ENCODE peak calls at places on chromosomes 2 and 18, in five cellular contexts. D, I, P, E and J are unnamed samples.

GRCh38 chr2:217788669-217789002 is 214.2 kb downstream of the TNS1 start:
- DNase-seq in D (no peak), I (no peak), P (no peak), E (no peak), J (no peak)

GRCh38 chr18:54162431-54162830 is 62.0 kb downstream of the MBD2 start:
- DNase-seq in D (no peak), I (no peak), P (peak), E (no peak), J (no peak)

GRCh38 chr2:219944861-219945260 is 317.4 kb downstream of the SLC4A3 start:
- DNase-seq in D (no peak), I (no peak), P (no peak), E (no peak), J (no peak)

GRCh38 chr18:78664048-78664447 is 315.6 kb upstream of the SALL3 start:
- DNase-seq in D (no peak), I (no peak), P (no peak), E (no peak), J (no peak)

GRCh38 chr2:240620149-240620731 is 5.0 kb upstream of the GPR35 start:
- DNase-seq in D (no peak), I (no peak), P (no peak), E (no peak), J (peak)

GRCh38 chr2:71544919-71545571 is 91.7 kb downstream of the DYSF start:
- DNase-seq in D (no peak), I (no peak), P (no peak), E (no peak), J (no peak)

GRCh38 chr2:201127570-201127969 is 11.6 kb downstream of the CFLAR start:
- DNase-seq in D (peak), I (no peak), P (no peak), E (peak), J (no peak)

GRCh38 chr2:58428286-58428552 is 187.1 kb upstream of the FANCL start:
- DNase-seq in D (no peak), I (no peak), P (peak), E (no peak), J (no peak)

GRCh38 chr18:13568443-13569392 is 157.6 kb downstream of the FAM210A start:
- DNase-seq in D (peak), I (peak), P (no peak), E (no peak), J (no peak)

GRCh38 chr2:226638576-226638975 is 161.0 kb downstream of the IRS1 start:
- DNase-seq in D (no peak), I (no peak), P (no peak), E (no peak), J (no peak)

GRCh38 chr2:142033393-142033792 is 97.4 kb downstream of the LRP1B start:
- DNase-seq in D (no peak), I (no peak), P (no peak), E (no peak), J (no peak)

GRCh38 chr2:235722869-235723268 is 229.0 kb downstream of the AGAP1 start:
- DNase-seq in D (no peak), I (no peak), P (no peak), E (no peak), J (no peak)

GRCh38 chr2:203040966-203041521 is 26.4 kb downstream of the NBEAL1 start:
- DNase-seq in D (no peak), I (no peak), P (no peak), E (no peak), J (no peak)

GRCh38 chr2:223297788-223298187 is 245.8 kb downstream of the KCNE4 start:
- DNase-seq in D (no peak), I (no peak), P (no peak), E (peak), J (no peak)

GRCh38 chr2:241129086-241129871 is 20.0 kb downstream of the PASK start:
- DNase-seq in D (no peak), I (no peak), P (no peak), E (no peak), J (no peak)

GRCh38 chr2:142849818-142850217 is 27.6 kb upstream of the KYNU start:
- DNase-seq in D (no peak), I (no peak), P (no peak), E (no peak), J (no peak)

GRCh38 chr2:165959371-165959770 is 5.8 kb upstream of the TTC21B start:
- DNase-seq in D (no peak), I (no peak), P (no peak), E (no peak), J (no peak)

GRCh38 chr2:233063269-233063975 is 3.3 kb downstream of the INPP5D start:
- DNase-seq in D (peak), I (peak), P (no peak), E (no peak), J (no peak)

GRCh38 chr2:189188446-189188845 is 8.9 kb upstream of the COL5A2 start:
- DNase-seq in D (no peak), I (no peak), P (no peak), E (no peak), J (no peak)